ENCODE peak calls at places on chromosomes 4 and X, in ten cellular contexts. B, F, T, H, R, X, J, Q, N and P are unnamed samples.
A peak's percentile ranks its signal among the peaks of the same experiment; 100 is the strongest.

GRCh38 chr4:4426511-4427477 is 39.9 kb downstream of the NSG1 start:
- DNase-seq in Q (no peak), H (no peak), T (no peak), F (no peak), B (peak; percentile 57), R (no peak), J (no peak), X (peak; percentile 64), N (no peak), P (no peak)

GRCh38 chr4:55143858-55144257 is 18.5 kb upstream of the KDR start:
- DNase-seq in B (no peak), H (no peak), F (no peak), Q (no peak), X (no peak), N (no peak), R (no peak), T (no peak), J (no peak), P (no peak)

GRCh38 chr4:140005699-140006098 is 148.3 kb downstream of the MAML3 start:
- DNase-seq in B (no peak), T (no peak), J (no peak), H (no peak), R (no peak), F (no peak), N (no peak), X (no peak), Q (no peak), P (no peak)

GRCh38 chrX:124232523-124233201 is 99.8 kb upstream of the TEX13D start:
- DNase-seq in T (no peak), B (no peak), J (no peak), N (no peak), Q (no peak), H (no peak), X (no peak), R (no peak), F (no peak), P (no peak)

GRCh38 chr4:74038161-74039064 is at the start of gene CXCL3:
- DNase-seq in Q (peak; percentile 47), N (no peak), R (peak; percentile 46), B (peak; percentile 43), F (no peak), T (no peak), X (peak; percentile 36), H (peak; percentile 30), J (peak; percentile 39), P (peak; percentile 33)

GRCh38 chr4:182880387-182881356 is 36.5 kb downstream of the DCTD start:
- DNase-seq in B (peak; percentile 68), T (no peak), J (no peak), H (peak; percentile 15), Q (peak; percentile 10), X (no peak), R (no peak), F (no peak), N (no peak), P (no peak)

GRCh38 chr4:109589605-109590004 is 29.6 kb downstream of the MCUB start:
- DNase-seq in X (no peak), F (no peak), R (no peak), N (no peak), T (no peak), H (no peak), B (no peak), Q (no peak), J (no peak), P (no peak)

GRCh38 chr4:89158884-89159503 is 47.7 kb downstream of the TIGD2 start:
- DNase-seq in X (no peak), T (peak; percentile 47), J (peak; percentile 14), Q (no peak), R (peak; percentile 25), H (peak; percentile 2), N (no peak), B (peak; percentile 71), F (peak; percentile 8), P (no peak)

GRCh38 chr4:122783301-122784215 is 43.1 kb upstream of the FGF2 start:
- DNase-seq in N (no peak), F (no peak), H (no peak), Q (no peak), X (peak; percentile 94), R (peak; percentile 76), T (no peak), B (peak; percentile 90), J (peak; percentile 93), P (peak; percentile 54)

GRCh38 chr4:149985981-149986380 is 92.3 kb upstream of the DCLK2 start:
- DNase-seq in H (no peak), B (no peak), T (no peak), X (no peak), N (no peak), Q (no peak), R (no peak), J (no peak), F (no peak), P (no peak)

GRCh38 chr4:158535130-158535614 is 13.5 kb downstream of the RXFP1 start:
- DNase-seq in R (no peak), X (no peak), N (no peak), T (no peak), H (no peak), F (no peak), B (peak; percentile 3), J (no peak), Q (no peak), P (peak; percentile 6)

GRCh38 chr4:86891785-86892638 is at the start of gene C4orf36:
- DNase-seq in Q (peak; percentile 66), N (no peak), B (no peak), F (no peak), X (peak; percentile 88), R (peak; percentile 38), H (peak; percentile 63), J (peak; percentile 39), T (no peak), P (peak; percentile 37)

GRCh38 chr4:28879900-28880299 is 1840.3 kb upstream of the PCDH7 start:
- DNase-seq in R (no peak), J (no peak), X (no peak), H (no peak), N (no peak), T (no peak), F (no peak), Q (no peak), B (no peak), P (no peak)

GRCh38 chr4:103400405-103400804 is 202.3 kb upstream of the CENPE start:
- DNase-seq in X (peak; percentile 14), N (no peak), J (no peak), R (no peak), B (no peak), F (no peak), T (no peak), H (no peak), Q (no peak), P (peak; percentile 2)

GRCh38 chr4:11543710-11544109 is 115.0 kb upstream of the HS3ST1 start:
- DNase-seq in T (no peak), N (no peak), H (no peak), F (no peak), R (no peak), J (no peak), Q (no peak), B (peak; percentile 54), X (no peak), P (no peak)

GRCh38 chrX:9272166-9272565 is 192.7 kb upstream of the TBL1X start:
- DNase-seq in R (no peak), J (no peak), B (no peak), X (no peak), T (no peak), F (no peak), Q (no peak), H (no peak), N (no peak), P (no peak)

GRCh38 chr4:71132486-71132885 is 139.0 kb downstream of the DCK start:
- DNase-seq in N (no peak), J (no peak), H (no peak), R (no peak), B (no peak), Q (no peak), T (no peak), X (no peak), F (no peak), P (no peak)

GRCh38 chr4:169160825-169161224 is 109.9 kb downstream of the SH3RF1 start:
- DNase-seq in H (no peak), J (no peak), B (no peak), Q (no peak), R (no peak), F (no peak), N (no peak), X (no peak), T (no peak), P (no peak)

GRCh38 chr4:18025263-18025662 is 3.7 kb upstream of the LCORL start:
- DNase-seq in F (no peak), T (no peak), R (no peak), H (no peak), N (no peak), Q (no peak), J (no peak), B (no peak), X (no peak), P (no peak)

GRCh38 chr4:67393699-67394281 is 151.5 kb downstream of the CENPC start:
- DNase-seq in R (peak; percentile 5), X (no peak), Q (no peak), H (no peak), J (peak; percentile 2), B (peak; percentile 32), T (peak; percentile 59), N (peak; percentile 15), F (no peak), P (no peak)